ENCODE peak calls at places on chromosomes 4 and X, in five cellular contexts. F, B, E, Z and K are unnamed samples.

GRCh38 chrX:130378008-130378669 is 7.3 kb downstream of the GPR119 start:
- DNase-seq in F (no peak), B (no peak), E (no peak), Z (no peak), K (no peak)

GRCh38 chrX:137194164-137194563 is 160.4 kb upstream of the GPR101 start:
- DNase-seq in F (peak; percentile 1), B (peak; percentile 47), E (peak; percentile 5), Z (peak; percentile 16), K (peak; percentile 12)

GRCh38 chr4:5797866-5798265 is 86.9 kb downstream of the EVC start:
- DNase-seq in F (no peak), B (no peak), E (no peak), Z (no peak), K (no peak)

GRCh38 chr4:89838005-89838404 is 1.0 kb upstream of the SNCA start:
- DNase-seq in F (no peak), B (no peak), E (peak; percentile 12), Z (no peak), K (no peak)

GRCh38 chr4:152258804-152259708 is 276.8 kb downstream of the FBXW7 start:
- DNase-seq in F (no peak), B (no peak), E (no peak), Z (peak; percentile 48), K (peak; percentile 13)

GRCh38 chr4:169215656-169216055 is 55.1 kb downstream of the SH3RF1 start:
- DNase-seq in F (peak; percentile 21), B (no peak), E (no peak), Z (no peak), K (no peak)

GRCh38 chr4:112885897-112886296 is 163.6 kb upstream of the ANK2 start:
- DNase-seq in F (no peak), B (no peak), E (no peak), Z (no peak), K (no peak)

GRCh38 chr4:135371137-135371536 is 1169.5 kb upstream of the PABPC4L start:
- DNase-seq in F (no peak), B (peak; percentile 58), E (no peak), Z (no peak), K (peak; percentile 15)

GRCh38 chr4:176778063-176778462 is 14.7 kb downstream of the VEGFC start:
- DNase-seq in F (no peak), B (no peak), E (no peak), Z (no peak), K (no peak)

GRCh38 chr4:8394806-8395205 is 45.7 kb downstream of the ACOX3 start:
- DNase-seq in F (no peak), B (no peak), E (no peak), Z (no peak), K (no peak)

GRCh38 chrX:43813319-43813718 is 68.9 kb downstream of the MAOB start:
- DNase-seq in F (no peak), B (no peak), E (no peak), Z (no peak), K (no peak)

GRCh38 chrX:69424161-69424560 is 80.0 kb upstream of the NALF2 start:
- DNase-seq in F (no peak), B (no peak), E (peak; percentile 10), Z (peak; percentile 2), K (peak; percentile 4)

GRCh38 chr4:54254915-54255246 is 25.8 kb downstream of the PDGFRA start:
- DNase-seq in F (no peak), B (no peak), E (no peak), Z (no peak), K (no peak)

GRCh38 chr4:30473225-30473624 is 246.9 kb upstream of the PCDH7 start:
- DNase-seq in F (no peak), B (no peak), E (no peak), Z (no peak), K (no peak)

GRCh38 chrX:19785647-19786046 is 101.8 kb downstream of the SH3KBP1 start:
- DNase-seq in F (no peak), B (no peak), E (no peak), Z (no peak), K (no peak)

GRCh38 chr4:73520821-73521220 is 39.3 kb downstream of the AFM start:
- DNase-seq in F (no peak), B (peak; percentile 57), E (no peak), Z (no peak), K (no peak)

GRCh38 chr4:59553063-59553738 is 1646.9 kb upstream of the ADGRL3 start:
- DNase-seq in F (peak; percentile 55), B (no peak), E (no peak), Z (no peak), K (no peak)

GRCh38 chrX:126820700-126821420 is 1.3 kb downstream of the PRR32 start:
- DNase-seq in F (no peak), B (no peak), E (no peak), Z (no peak), K (no peak)

GRCh38 chr4:128776794-128777216 is 32.7 kb upstream of the JADE1 start:
- DNase-seq in F (no peak), B (no peak), E (no peak), Z (no peak), K (no peak)

GRCh38 chr4:150906987-150907633 is 108.0 kb downstream of the LRBA start:
- DNase-seq in F (no peak), B (no peak), E (no peak), Z (no peak), K (no peak)

GRCh38 chr4:108270466-108271450 is 102.0 kb upstream of the LEF1 start:
- DNase-seq in F (no peak), B (no peak), E (no peak), Z (no peak), K (no peak)

GRCh38 chrX:153946910-153947769 is 2.7 kb upstream of the RENBP start:
- DNase-seq in F (no peak), B (peak; percentile 77), E (peak; percentile 64), Z (peak; percentile 67), K (peak; percentile 75)

GRCh38 chrX:10833299-10834169 is 213.1 kb upstream of the MID1 start:
- DNase-seq in F (no peak), B (peak; percentile 51), E (no peak), Z (no peak), K (peak; percentile 10)

GRCh38 chr4:139458543-139458942 is 4.6 kb downstream of the RAB33B start:
- DNase-seq in F (no peak), B (no peak), E (no peak), Z (no peak), K (no peak)

GRCh38 chr4:169379688-169380087 is 108.9 kb upstream of the SH3RF1 start:
- DNase-seq in F (no peak), B (no peak), E (no peak), Z (no peak), K (no peak)

GRCh38 chr4:16844796-16845586 is 53.5 kb downstream of the LDB2 start:
- DNase-seq in F (no peak), B (no peak), E (no peak), Z (no peak), K (peak; percentile 32)

GRCh38 chr4:94582517-94582916 is 130.8 kb downstream of the PDLIM5 start:
- DNase-seq in F (no peak), B (no peak), E (no peak), Z (no peak), K (no peak)

GRCh38 chr4:109332926-109333464 is 30.5 kb upstream of the COL25A1 start:
- DNase-seq in F (no peak), B (peak; percentile 86), E (peak; percentile 17), Z (no peak), K (no peak)

GRCh38 chrX:124194903-124195302 is 137.6 kb upstream of the TEX13D start:
- DNase-seq in F (no peak), B (no peak), E (no peak), Z (no peak), K (no peak)

GRCh38 chr4:87193958-87194675 is 26.3 kb downstream of the KLHL8 start:
- DNase-seq in F (no peak), B (no peak), E (no peak), Z (no peak), K (no peak)

GRCh38 chr4:15303052-15303641 is 124.7 kb upstream of the C1QTNF7 start:
- DNase-seq in F (no peak), B (no peak), E (no peak), Z (no peak), K (peak; percentile 64)

GRCh38 chr4:161525121-161525520 is 638.7 kb downstream of the FSTL5 start:
- DNase-seq in F (no peak), B (no peak), E (no peak), Z (no peak), K (no peak)

GRCh38 chr4:145528601-145529000 is 46.9 kb downstream of the SMAD1 start:
- DNase-seq in F (no peak), B (no peak), E (no peak), Z (no peak), K (no peak)

DNA sequence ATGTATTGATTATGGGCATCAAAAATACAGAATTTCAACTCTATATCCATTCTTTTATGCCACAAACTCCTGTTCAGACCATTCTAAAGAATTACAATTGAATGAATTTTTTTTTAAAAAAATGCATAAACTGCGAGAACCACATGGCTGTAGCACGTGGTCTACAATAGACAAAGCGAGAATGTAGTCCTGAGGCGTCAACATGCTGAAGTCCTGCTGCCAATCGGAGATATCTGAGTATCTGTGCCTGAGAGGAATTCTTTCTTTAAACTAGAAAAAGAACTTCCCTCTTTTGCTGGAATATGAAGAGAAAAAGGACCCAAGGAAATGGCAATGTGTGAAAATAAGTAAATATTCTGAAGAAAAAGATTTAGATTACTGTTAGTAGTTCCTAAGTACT is 105.7 kb downstream of the CDS1 start:
- DNase-seq in F (no peak), B (no peak), E (no peak), Z (no peak), K (no peak)
- TF ChIP-seq POLR2A in F (no peak), B (no peak), E (no peak), Z (no peak), K (no peak)

GRCh38 chr4:143335979-143336827 is 473 bp upstream of the GAB1 start:
- DNase-seq in F (no peak), B (peak; percentile 88), E (peak; percentile 83), Z (no peak), K (peak; percentile 71)
- TF ChIP-seq SRF in F (no peak), B (no peak), E (no peak), Z (no peak), K (no peak)

DNA sequence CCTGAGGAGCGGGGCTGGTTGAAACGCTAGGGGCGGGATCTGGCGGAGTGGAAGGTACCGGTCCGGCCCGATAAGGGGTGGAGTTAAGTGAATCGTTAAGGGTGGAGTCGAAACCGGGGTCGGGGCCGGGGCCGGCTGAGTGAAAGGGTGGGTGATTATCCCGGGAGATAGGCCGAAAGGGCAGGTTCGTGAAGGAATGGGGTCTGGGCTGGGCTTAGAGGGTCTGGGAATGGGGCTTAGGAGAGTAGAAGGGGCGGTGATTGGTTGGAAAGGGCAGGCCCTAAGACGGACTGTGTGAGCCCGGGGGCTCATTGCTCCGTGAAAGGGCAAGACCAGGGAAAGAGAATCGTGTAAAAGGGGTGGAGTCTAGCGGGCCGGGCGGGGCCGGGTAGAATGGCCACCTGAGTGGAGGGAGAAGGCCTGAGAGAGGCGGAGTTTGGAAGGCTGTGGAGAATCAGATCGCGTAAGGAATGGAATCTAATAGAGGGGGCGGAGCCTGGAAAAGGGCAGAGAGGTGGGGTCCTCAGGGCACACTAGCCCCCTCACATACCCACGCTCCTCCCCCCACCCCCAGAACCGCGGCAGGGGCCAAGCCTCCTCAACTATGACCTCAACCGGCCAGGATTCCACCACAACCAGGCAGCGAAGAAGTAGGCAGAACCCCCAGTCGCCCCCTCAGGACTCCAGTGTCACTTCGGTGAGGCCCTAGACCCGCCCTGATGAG is 384 bp downstream of the HDAC6 start:
- DNase-seq in F (peak; percentile 40), B (peak; percentile 83), E (peak; percentile 75), Z (peak; percentile 57), K (peak; percentile 85)
- TF ChIP-seq POLR2A in F (peak; percentile 66), B (peak; percentile 32), E (peak; percentile 95), Z (peak; percentile 47), K (peak; percentile 81)

GRCh38 chrX:112211459-112211858 is 128.9 kb upstream of the TRPC5 start:
- DNase-seq in F (peak; percentile 11), B (no peak), E (no peak), Z (no peak), K (no peak)
- TF ChIP-seq SRF in F (no peak), B (no peak), E (no peak), Z (no peak), K (no peak)